ENCODE peak calls at places on chromosomes 4 and X, in eight cellular contexts. K, I, Q, F, P, J, O and A are unnamed samples.

GRCh38 chr4:186481998-186482790 is 73.2 kb downstream of the MTNR1A start:
- DNase-seq in K (no peak), I (no peak), Q (no peak), F (no peak), P (no peak), J (no peak), O (no peak), A (no peak)

GRCh38 chrX:7090506-7091095 is 56.9 kb upstream of the STS start:
- DNase-seq in K (no peak), I (no peak), Q (no peak), F (no peak), P (no peak), J (no peak), O (no peak), A (no peak)

GRCh38 chr4:61500883-61501282 is 300.8 kb downstream of the ADGRL3 start:
- DNase-seq in K (no peak), I (peak; percentile 62), Q (no peak), F (peak; percentile 2), P (no peak), J (no peak), O (peak; percentile 62), A (no peak)

GRCh38 chr4:93764647-93765246 is 63.8 kb upstream of the ATOH1 start:
- DNase-seq in K (peak; percentile 4), I (peak; percentile 55), Q (no peak), F (peak; percentile 29), P (no peak), J (no peak), O (peak; percentile 45), A (peak; percentile 4)

GRCh38 chrX:29687687-29688086 is 527.7 kb upstream of the MAGEB2 start:
- DNase-seq in K (no peak), I (peak; percentile 42), Q (no peak), F (peak; percentile 55), P (no peak), J (no peak), O (no peak), A (no peak)

GRCh38 chrX:78665286-78665685 is 6.2 kb upstream of the RTL3 start:
- DNase-seq in K (no peak), I (no peak), Q (no peak), F (no peak), P (no peak), J (no peak), O (no peak), A (no peak)

GRCh38 chr4:24780936-24781538 is 14.3 kb upstream of the SOD3 start:
- DNase-seq in K (no peak), I (no peak), Q (no peak), F (no peak), P (no peak), J (no peak), O (no peak), A (no peak)

GRCh38 chr4:2256781-2257191 is 5.1 kb downstream of the MXD4 start:
- DNase-seq in K (no peak), I (no peak), Q (peak; percentile 78), F (no peak), P (no peak), J (no peak), O (no peak), A (no peak)

GRCh38 chrX:91122141-91122540 is 312.5 kb upstream of the PABPC5 start:
- DNase-seq in K (no peak), I (no peak), Q (no peak), F (no peak), P (no peak), J (no peak), O (no peak), A (no peak)